ENCODE peak calls at places on chromosome 4, in four cellular contexts. Q is gastrocnemius medialis, F is IMR-90, O is body of pancreas. Z is an unnamed sample.

GRCh38 chr4:42568610-42569207 is 88.2 kb downstream of the ATP8A1 start:
- DNase-seq in Q (peak), F (peak), O (peak), Z (no peak)

GRCh38 chr4:86895692-86896488 is 3.7 kb upstream of the C4orf36 start:
- DNase-seq in Q (no peak), F (peak), O (peak), Z (no peak)

GRCh38 chr4:4801013-4801412 is 58.5 kb upstream of the MSX1 start:
- DNase-seq in Q (no peak), F (peak), O (no peak), Z (no peak)

GRCh38 chr4:30172416-30172815 is 547.8 kb upstream of the PCDH7 start:
- DNase-seq in Q (no peak), F (peak), O (no peak), Z (no peak)

GRCh38 chr4:11495818-11496217 is 67.1 kb upstream of the HS3ST1 start:
- DNase-seq in Q (no peak), F (no peak), O (no peak), Z (no peak)

GRCh38 chr4:139050436-139050835 is 34.9 kb downstream of the NOCT start:
- DNase-seq in Q (no peak), F (peak), O (no peak), Z (no peak)

GRCh38 chr4:146916479-146917076 is 29.1 kb downstream of the TTC29 start:
- DNase-seq in Q (no peak), F (peak), O (no peak), Z (no peak)

GRCh38 chr4:8195841-8196460 is 3.1 kb upstream of the SH3TC1 start:
- DNase-seq in Q (peak), F (no peak), O (peak), Z (no peak)

GRCh38 chr4:107317596-107317995 is 281.5 kb upstream of the DKK2 start:
- DNase-seq in Q (no peak), F (no peak), O (no peak), Z (no peak)

GRCh38 chr4:43163101-43163792 is 270.7 kb downstream of the GRXCR1 start:
- DNase-seq in Q (no peak), F (no peak), O (no peak), Z (no peak)

GRCh38 chr4:14856076-14856926 is 146.0 kb upstream of the CPEB2 start:
- DNase-seq in Q (peak), F (peak), O (peak), Z (peak)

GRCh38 chr4:126916626-126917140 is 716.1 kb upstream of the INTU start:
- DNase-seq in Q (no peak), F (peak), O (no peak), Z (peak)

GRCh38 chr4:89539797-89540711 is 232.5 kb upstream of the GPRIN3 start:
- DNase-seq in Q (no peak), F (peak), O (no peak), Z (no peak)

GRCh38 chr4:24321151-24321550 is 263.2 kb downstream of the DHX15 start:
- DNase-seq in Q (no peak), F (peak), O (no peak), Z (no peak)

GRCh38 chr4:122099896-122100295 is 52.2 kb upstream of the BLTP1 start:
- DNase-seq in Q (no peak), F (peak), O (no peak), Z (no peak)

GRCh38 chr4:6944311-6945051 is 34.9 kb downstream of the TBC1D14 start:
- DNase-seq in Q (no peak), F (no peak), O (no peak), Z (no peak)

GRCh38 chr4:76571274-76571673 is 136.2 kb downstream of the SHROOM3 start:
- DNase-seq in Q (no peak), F (no peak), O (peak), Z (no peak)

GRCh38 chr4:153529646-153530045 is 63.5 kb downstream of the TMEM131L start:
- DNase-seq in Q (no peak), F (peak), O (peak), Z (no peak)

GRCh38 chr4:113699772-113700171 is 61.8 kb downstream of the CAMK2D start:
- DNase-seq in Q (no peak), F (peak), O (no peak), Z (no peak)

GRCh38 chr4:8200302-8200975 is 1.3 kb downstream of the SH3TC1 start:
- DNase-seq in Q (peak), F (peak), O (peak), Z (peak)

GRCh38 chr4:13840573-13841185 is 213.2 kb upstream of the BOD1L1 start:
- DNase-seq in Q (no peak), F (no peak), O (no peak), Z (no peak)

GRCh38 chr4:103895876-103896465 is 176.2 kb upstream of the TACR3 start:
- DNase-seq in Q (no peak), F (no peak), O (no peak), Z (no peak)

GRCh38 chr4:182770969-182771330 is 146.2 kb downstream of the DCTD start:
- DNase-seq in Q (no peak), F (peak), O (no peak), Z (no peak)

GRCh38 chr4:69754926-69755580 is 5.4 kb downstream of the SULT1B1 start:
- DNase-seq in Q (no peak), F (no peak), O (peak), Z (no peak)

GRCh38 chr4:183600189-183600685 is 58.7 kb downstream of the RWDD4 start:
- DNase-seq in Q (no peak), F (no peak), O (no peak), Z (no peak)

DNA sequence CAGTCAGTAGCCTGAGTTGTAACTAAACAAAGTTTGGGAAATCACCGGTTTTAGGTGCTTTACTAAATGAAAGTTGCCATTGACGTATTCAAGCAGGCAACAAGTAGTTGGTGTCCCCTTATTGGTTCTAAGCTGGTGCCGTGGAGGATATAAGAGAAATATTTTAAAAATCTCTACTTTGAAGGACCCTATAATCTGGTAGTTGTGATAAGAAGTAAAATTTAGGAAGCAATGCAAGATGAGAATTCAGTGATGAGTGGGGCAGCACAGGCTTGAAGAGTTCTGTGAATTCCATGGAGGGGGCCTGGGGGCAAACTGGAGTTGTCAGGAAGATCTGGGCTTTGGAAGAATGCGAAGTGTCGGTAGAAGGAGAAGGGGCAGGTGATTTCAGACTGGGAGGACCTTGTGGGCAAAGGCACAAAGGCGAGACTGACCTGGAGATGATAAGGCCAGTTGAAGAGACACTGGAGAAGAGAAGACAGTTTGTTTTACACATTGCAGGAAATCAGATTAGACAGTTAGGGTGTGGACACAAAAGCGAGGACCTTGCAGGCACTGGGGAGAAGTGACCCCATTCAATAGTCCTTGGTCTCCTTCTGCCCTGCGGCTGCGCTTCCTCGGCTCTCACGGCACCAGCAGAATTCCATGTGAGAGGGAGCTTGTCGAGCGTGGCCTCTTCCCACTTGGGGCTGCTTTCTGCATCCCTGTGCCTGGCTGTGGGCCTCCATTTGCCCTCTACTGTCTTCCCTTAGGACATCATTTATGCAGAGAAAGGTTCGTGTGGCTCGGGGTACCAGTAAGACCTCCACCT is 1.3 kb downstream of the RHOH start:
- DNase-seq in Q (no peak), F (no peak), O (no peak), Z (no peak)
- TF ChIP-seq POLR2A in Q (no peak), F (no peak), O (no peak), Z (no peak)

GRCh38 chr4:151990201-151990600 is 229.4 kb upstream of the GATB start:
- DNase-seq in Q (no peak), F (peak), O (no peak), Z (no peak)
- TF ChIP-seq CTCF in Q (no peak), F (no peak), O (no peak), Z (no peak)

GRCh38 chr4:1219553-1219950 is 29.4 kb downstream of the CTBP1 start:
- DNase-seq in Q (no peak), F (peak), O (no peak), Z (no peak)
- H3K4me3 ChIP-seq in Q (no peak), F (no peak), O (no peak), Z (no peak)

GRCh38 chr4:168831585-168831918 is 178.5 kb downstream of the CBR4 start:
- DNase-seq in Q (no peak), F (no peak), O (no peak), Z (no peak)

GRCh38 chr4:168830777-168831512 is 179.1 kb downstream of the CBR4 start:
- DNase-seq in Q (no peak), F (no peak), O (no peak), Z (no peak)

GRCh38 chr4:168832746-168833575 is 177.1 kb downstream of the CBR4 start:
- DNase-seq in Q (peak), F (no peak), O (no peak), Z (peak)

GRCh38 chr4:168835880-168836454 is 174.1 kb downstream of the CBR4 start:
- DNase-seq in Q (no peak), F (no peak), O (no peak), Z (no peak)

GRCh38 chr4:168831919-168832745 is 177.9 kb downstream of the CBR4 start:
- DNase-seq in Q (peak), F (peak), O (peak), Z (peak)
- TF ChIP-seq POLR2A in Q (peak), F (peak), O (peak), Z (no peak)

GRCh38 chr4:2961411-2962098 is 1.7 kb downstream of the NOP14 start:
- DNase-seq in Q (no peak), F (no peak), O (no peak), Z (no peak)

GRCh38 chr4:2963185-2964076 is at the start of the genes GRK4 and NOP14:
- DNase-seq in Q (peak), F (peak), O (peak), Z (peak)

GRCh38 chr4:2962614-2963184 is 507 bp downstream of the NOP14 start:
- DNase-seq in Q (peak), F (peak), O (peak), Z (no peak)

GRCh38 chr4:2964077-2964471 is 703 bp downstream of the GRK4 start:
- DNase-seq in Q (no peak), F (no peak), O (no peak), Z (no peak)

DNA sequence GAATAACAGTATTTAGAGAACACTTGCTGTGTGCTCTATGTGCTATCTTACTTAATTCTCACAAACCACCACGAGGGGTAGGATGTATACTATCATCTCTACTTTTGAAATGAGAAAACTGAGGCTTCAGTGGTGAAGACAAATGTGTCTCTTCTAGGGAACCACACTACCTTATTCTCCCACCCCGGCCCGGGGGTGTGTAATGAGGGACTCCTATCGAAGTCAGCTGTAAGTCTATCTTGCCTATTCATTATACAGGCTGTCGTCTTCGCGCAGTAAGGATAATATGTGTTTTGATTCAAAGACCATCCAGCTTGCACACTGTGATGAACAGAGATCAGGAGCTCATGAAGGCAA is 1.1 kb downstream of the NOP14 start:
- DNase-seq in Q (no peak), F (no peak), O (no peak), Z (no peak)
- TF ChIP-seq CTCF in Q (no peak), F (no peak), O (no peak), Z (no peak)

GRCh38 chr4:74471228-74471627 is 26.3 kb downstream of the AREG start:
- DNase-seq in Q (no peak), F (no peak), O (no peak), Z (no peak)
- H3K4me3 ChIP-seq in Q (no peak), F (no peak), O (no peak), Z (no peak)